ENCODE peak calls at places on chromosome X, in seven cellular contexts. One of them, this sample, is unnamed.
A peak's percentile ranks its signal among the peaks of the same experiment; 100 is the strongest.

GRCh38 chrX:1430451-1430850 is 22.3 kb downstream of the ASMTL start:
- DNase-seq in fibroblast of pulmonary artery: no peak
- DNase-seq in astrocyte of the spinal cord: no peak
- DNase-seq in left ventricle myocardium inferior: no peak
- DNase-seq in A549: no peak
- DNase-seq in BJ: no peak
- DNase-seq in CD8-positive, alpha-beta T cell: no peak
- DNase-seq in this sample: no peak

GRCh38 chrX:64976673-64977040 is 407 bp upstream of the ZC4H2 start:
- DNase-seq in fibroblast of pulmonary artery: no peak
- DNase-seq in astrocyte of the spinal cord: no peak
- DNase-seq in left ventricle myocardium inferior: no peak
- DNase-seq in A549: no peak
- DNase-seq in BJ: no peak
- DNase-seq in CD8-positive, alpha-beta T cell: no peak
- DNase-seq in this sample: no peak

GRCh38 chrX:110086162-110086915 is 83.4 kb downstream of the TMEM164 start:
- DNase-seq in fibroblast of pulmonary artery: peak; percentile 42
- DNase-seq in astrocyte of the spinal cord: peak; percentile 21
- DNase-seq in left ventricle myocardium inferior: no peak
- DNase-seq in A549: no peak
- DNase-seq in BJ: peak; percentile 9
- DNase-seq in CD8-positive, alpha-beta T cell: no peak
- DNase-seq in this sample: peak; percentile 88

GRCh38 chrX:150269613-150270254 is 93.4 kb upstream of the MAMLD1 start:
- DNase-seq in fibroblast of pulmonary artery: peak; percentile 7
- DNase-seq in astrocyte of the spinal cord: no peak
- DNase-seq in left ventricle myocardium inferior: no peak
- DNase-seq in A549: peak; percentile 69
- DNase-seq in BJ: no peak
- DNase-seq in CD8-positive, alpha-beta T cell: no peak
- DNase-seq in this sample: no peak

GRCh38 chrX:153435845-153436244 is 10.0 kb downstream of the TREX2 start:
- DNase-seq in fibroblast of pulmonary artery: no peak
- DNase-seq in astrocyte of the spinal cord: no peak
- DNase-seq in left ventricle myocardium inferior: no peak
- DNase-seq in A549: no peak
- DNase-seq in BJ: no peak
- DNase-seq in CD8-positive, alpha-beta T cell: no peak
- DNase-seq in this sample: no peak

GRCh38 chrX:88613338-88613737 is 133.7 kb upstream of the CPXCR1 start:
- DNase-seq in fibroblast of pulmonary artery: peak; percentile 46
- DNase-seq in astrocyte of the spinal cord: no peak
- DNase-seq in left ventricle myocardium inferior: no peak
- DNase-seq in A549: no peak
- DNase-seq in BJ: no peak
- DNase-seq in CD8-positive, alpha-beta T cell: no peak
- DNase-seq in this sample: peak; percentile 0

GRCh38 chrX:120120223-120120622 is 4.5 kb upstream of the RHOXF1 start:
- DNase-seq in fibroblast of pulmonary artery: no peak
- DNase-seq in astrocyte of the spinal cord: no peak
- DNase-seq in left ventricle myocardium inferior: no peak
- DNase-seq in A549: no peak
- DNase-seq in BJ: no peak
- DNase-seq in CD8-positive, alpha-beta T cell: no peak
- DNase-seq in this sample: peak; percentile 80

GRCh38 chrX:84865113-84865512 is 138.6 kb upstream of the APOOL start:
- DNase-seq in fibroblast of pulmonary artery: peak; percentile 0
- DNase-seq in astrocyte of the spinal cord: no peak
- DNase-seq in left ventricle myocardium inferior: no peak
- DNase-seq in A549: no peak
- DNase-seq in BJ: no peak
- DNase-seq in CD8-positive, alpha-beta T cell: no peak
- DNase-seq in this sample: no peak

GRCh38 chrX:72062890-72063289 is 68.8 kb downstream of the RTL5 start:
- DNase-seq in fibroblast of pulmonary artery: no peak
- DNase-seq in astrocyte of the spinal cord: no peak
- DNase-seq in left ventricle myocardium inferior: peak; percentile 33
- DNase-seq in A549: no peak
- DNase-seq in BJ: no peak
- DNase-seq in CD8-positive, alpha-beta T cell: no peak
- DNase-seq in this sample: no peak

GRCh38 chrX:16826207-16826606 is 39.9 kb downstream of the TXLNG start:
- DNase-seq in fibroblast of pulmonary artery: peak; percentile 68
- DNase-seq in astrocyte of the spinal cord: peak; percentile 63
- DNase-seq in left ventricle myocardium inferior: no peak
- DNase-seq in A549: peak; percentile 41
- DNase-seq in BJ: no peak
- DNase-seq in CD8-positive, alpha-beta T cell: no peak
- DNase-seq in this sample: peak; percentile 56

GRCh38 chrX:128106630-128107029 is 54.4 kb upstream of the ACTRT1 start:
- DNase-seq in fibroblast of pulmonary artery: no peak
- DNase-seq in astrocyte of the spinal cord: no peak
- DNase-seq in left ventricle myocardium inferior: no peak
- DNase-seq in A549: peak; percentile 0
- DNase-seq in BJ: no peak
- DNase-seq in CD8-positive, alpha-beta T cell: no peak
- DNase-seq in this sample: no peak

GRCh38 chrX:10574663-10575062 is 45.7 kb downstream of the MID1 start:
- DNase-seq in fibroblast of pulmonary artery: no peak
- DNase-seq in astrocyte of the spinal cord: no peak
- DNase-seq in left ventricle myocardium inferior: no peak
- DNase-seq in A549: no peak
- DNase-seq in BJ: no peak
- DNase-seq in CD8-positive, alpha-beta T cell: no peak
- DNase-seq in this sample: no peak

GRCh38 chrX:143754183-143754582 is 33.6 kb upstream of the SPANXN2 start:
- DNase-seq in fibroblast of pulmonary artery: no peak
- DNase-seq in astrocyte of the spinal cord: no peak
- DNase-seq in left ventricle myocardium inferior: no peak
- DNase-seq in A549: no peak
- DNase-seq in BJ: no peak
- DNase-seq in CD8-positive, alpha-beta T cell: no peak
- DNase-seq in this sample: no peak

GRCh38 chrX:30597258-30598012 is 19.9 kb upstream of the TASL start:
- DNase-seq in fibroblast of pulmonary artery: no peak
- DNase-seq in astrocyte of the spinal cord: no peak
- DNase-seq in left ventricle myocardium inferior: no peak
- DNase-seq in A549: no peak
- DNase-seq in BJ: no peak
- DNase-seq in CD8-positive, alpha-beta T cell: no peak
- DNase-seq in this sample: no peak

DNA sequence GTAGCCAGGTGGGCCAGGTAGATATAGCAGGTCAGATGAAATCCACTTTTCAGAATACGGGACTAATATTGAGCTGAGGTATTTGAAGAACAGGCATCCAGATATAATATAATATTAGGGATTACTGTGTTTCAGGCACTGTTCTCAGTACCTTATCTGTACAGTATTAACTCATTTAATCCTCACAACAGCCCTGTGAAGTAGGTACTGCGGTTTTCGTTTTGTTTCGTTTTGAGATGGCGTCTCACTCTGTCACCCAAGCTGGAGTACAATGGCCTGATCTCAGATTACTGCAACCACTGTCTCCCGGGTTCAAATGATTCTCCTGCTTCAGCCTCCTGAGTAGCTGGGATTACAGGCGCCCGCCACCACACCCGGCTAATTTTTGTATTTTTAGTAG is 129.6 kb downstream of the IL1RAPL2 start:
- DNase-seq in fibroblast of pulmonary artery: no peak
- DNase-seq in astrocyte of the spinal cord: no peak
- DNase-seq in left ventricle myocardium inferior: no peak
- DNase-seq in A549: no peak
- DNase-seq in BJ: no peak
- DNase-seq in CD8-positive, alpha-beta T cell: no peak
- DNase-seq in this sample: no peak
- H3K4me3 ChIP-seq in fibroblast of pulmonary artery: no peak overlapping the region
- H3K4me3 ChIP-seq in astrocyte of the spinal cord: no peak overlapping the region
- H3K4me3 ChIP-seq in left ventricle myocardium inferior: no peak overlapping the region
- H3K4me3 ChIP-seq in A549: no peak overlapping the region
- H3K4me3 ChIP-seq in BJ: no peak overlapping the region
- H3K4me3 ChIP-seq in CD8-positive, alpha-beta T cell: no peak overlapping the region
- H3K4me3 ChIP-seq in this sample: no peak overlapping the region

GRCh38 chrX:70908541-70908940 is at the start of gene TEX11:
- DNase-seq in fibroblast of pulmonary artery: no peak
- DNase-seq in astrocyte of the spinal cord: no peak
- DNase-seq in left ventricle myocardium inferior: no peak
- DNase-seq in A549: no peak
- DNase-seq in BJ: no peak
- DNase-seq in CD8-positive, alpha-beta T cell: no peak
- DNase-seq in this sample: no peak
- TF ChIP-seq CTCF in fibroblast of pulmonary artery: no peak
- TF ChIP-seq CTCF in astrocyte of the spinal cord: no peak
- TF ChIP-seq CTCF in left ventricle myocardium inferior: no peak
- TF ChIP-seq CTCF in A549: no peak
- TF ChIP-seq CTCF in BJ: no peak
- TF ChIP-seq CTCF in CD8-positive, alpha-beta T cell: no peak
- TF ChIP-seq CTCF in this sample: no peak

DNA sequence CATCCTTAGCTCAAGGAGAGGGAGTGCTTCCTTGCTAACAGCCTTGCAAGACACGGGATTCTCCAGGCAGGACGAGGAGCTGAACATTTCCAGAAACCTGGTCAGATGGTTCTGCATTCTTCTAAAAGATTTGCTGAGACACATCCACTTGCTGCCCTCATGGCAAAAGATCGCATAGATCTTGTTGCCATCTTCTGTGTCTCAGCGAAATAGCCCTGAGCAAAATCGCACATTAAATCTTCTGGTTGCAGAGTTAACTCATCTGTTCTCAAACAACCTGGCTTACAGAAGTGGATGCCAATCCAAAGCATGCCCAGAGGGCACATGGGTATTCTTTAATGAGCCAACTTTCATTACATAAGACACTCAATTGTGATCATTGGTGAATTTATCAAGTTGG is 167.5 kb downstream of the PRKX start:
- DNase-seq in fibroblast of pulmonary artery: no peak
- DNase-seq in astrocyte of the spinal cord: no peak
- DNase-seq in left ventricle myocardium inferior: no peak
- DNase-seq in A549: no peak
- DNase-seq in BJ: no peak
- DNase-seq in CD8-positive, alpha-beta T cell: no peak
- DNase-seq in this sample: no peak
- H3K4me3 ChIP-seq in fibroblast of pulmonary artery: no peak overlapping the region
- H3K4me3 ChIP-seq in astrocyte of the spinal cord: no peak overlapping the region
- H3K4me3 ChIP-seq in left ventricle myocardium inferior: no peak overlapping the region
- H3K4me3 ChIP-seq in A549: no peak overlapping the region
- H3K4me3 ChIP-seq in BJ: no peak overlapping the region
- H3K4me3 ChIP-seq in CD8-positive, alpha-beta T cell: no peak overlapping the region
- H3K4me3 ChIP-seq in this sample: no peak overlapping the region

GRCh38 chrX:118346258-118347094 is 570 bp downstream of the WDR44 start:
- DNase-seq in fibroblast of pulmonary artery: no peak
- DNase-seq in astrocyte of the spinal cord: peak; percentile 20
- DNase-seq in left ventricle myocardium inferior: peak; percentile 39
- DNase-seq in A549: peak; percentile 43
- DNase-seq in BJ: no peak
- DNase-seq in CD8-positive, alpha-beta T cell: peak; percentile 50
- DNase-seq in this sample: peak; percentile 21
- TF ChIP-seq CTCF in fibroblast of pulmonary artery: no peak
- TF ChIP-seq CTCF in astrocyte of the spinal cord: no peak
- TF ChIP-seq CTCF in left ventricle myocardium inferior: no peak
- TF ChIP-seq CTCF in A549: no peak
- TF ChIP-seq CTCF in BJ: peak; percentile 19
- TF ChIP-seq CTCF in CD8-positive, alpha-beta T cell: no peak
- TF ChIP-seq CTCF in this sample: no peak